ENCODE peak calls at places on chromosome 15, in eight cellular contexts. One of them, this sample, is unnamed.

GRCh38 chr15:60722328-60723112 is 243.6 kb upstream of the ICE2 start:
- DNase-seq in lower lobe of right lung: no peak
- DNase-seq in amniotic epithelial cell: no peak
- DNase-seq in germinal center: peak
- DNase-seq in ovary: no peak
- DNase-seq in hippocampal formation: no peak
- DNase-seq in central memory CD4-positive, alpha-beta T cell: no peak
- DNase-seq in D341Med: no peak
- DNase-seq in this sample: no peak

GRCh38 chr15:99732711-99733267 is 448 bp downstream of the LYSMD4 start:
- DNase-seq in germinal center: no peak
- DNase-seq in D341Med: peak
- DNase-seq in ovary: no peak
- DNase-seq in hippocampal formation: no peak
- DNase-seq in central memory CD4-positive, alpha-beta T cell: no peak
- DNase-seq in amniotic epithelial cell: no peak
- DNase-seq in lower lobe of right lung: no peak
- DNase-seq in this sample: no peak

GRCh38 chr15:94131875-94132274 is 99.5 kb upstream of the MCTP2 start:
- DNase-seq in ovary: no peak
- DNase-seq in central memory CD4-positive, alpha-beta T cell: no peak
- DNase-seq in lower lobe of right lung: no peak
- DNase-seq in hippocampal formation: no peak
- DNase-seq in D341Med: no peak
- DNase-seq in germinal center: no peak
- DNase-seq in amniotic epithelial cell: peak
- DNase-seq in this sample: peak

GRCh38 chr15:22839046-22839705 is 710 bp downstream of the NIPA2 start:
- DNase-seq in amniotic epithelial cell: no peak
- DNase-seq in central memory CD4-positive, alpha-beta T cell: no peak
- DNase-seq in ovary: no peak
- DNase-seq in hippocampal formation: peak
- DNase-seq in germinal center: peak
- DNase-seq in lower lobe of right lung: no peak
- DNase-seq in D341Med: no peak
- DNase-seq in this sample: peak

GRCh38 chr15:60523056-60523455 is 44.1 kb upstream of the ICE2 start:
- DNase-seq in amniotic epithelial cell: peak
- DNase-seq in hippocampal formation: no peak
- DNase-seq in central memory CD4-positive, alpha-beta T cell: no peak
- DNase-seq in ovary: no peak
- DNase-seq in lower lobe of right lung: no peak
- DNase-seq in germinal center: no peak
- DNase-seq in D341Med: no peak
- DNase-seq in this sample: peak

GRCh38 chr15:69253156-69253555 is 45.6 kb upstream of the PAQR5 start:
- DNase-seq in hippocampal formation: no peak
- DNase-seq in D341Med: no peak
- DNase-seq in amniotic epithelial cell: peak
- DNase-seq in central memory CD4-positive, alpha-beta T cell: no peak
- DNase-seq in lower lobe of right lung: no peak
- DNase-seq in ovary: no peak
- DNase-seq in germinal center: no peak
- DNase-seq in this sample: peak

GRCh38 chr15:80289558-80290277 is 37.7 kb upstream of the CTXND1 start:
- DNase-seq in amniotic epithelial cell: no peak
- DNase-seq in germinal center: no peak
- DNase-seq in central memory CD4-positive, alpha-beta T cell: no peak
- DNase-seq in ovary: no peak
- DNase-seq in lower lobe of right lung: no peak
- DNase-seq in hippocampal formation: no peak
- DNase-seq in D341Med: no peak
- DNase-seq in this sample: no peak

GRCh38 chr15:31280037-31280830 is 46.4 kb upstream of the KLF13 start:
- DNase-seq in hippocampal formation: peak
- DNase-seq in germinal center: no peak
- DNase-seq in lower lobe of right lung: no peak
- DNase-seq in D341Med: peak
- DNase-seq in ovary: peak
- DNase-seq in central memory CD4-positive, alpha-beta T cell: no peak
- DNase-seq in amniotic epithelial cell: no peak
- DNase-seq in this sample: no peak

GRCh38 chr15:64092864-64093626 is 593 bp downstream of the CIAO2A start:
- DNase-seq in germinal center: peak
- DNase-seq in ovary: peak
- DNase-seq in central memory CD4-positive, alpha-beta T cell: peak
- DNase-seq in D341Med: peak
- DNase-seq in amniotic epithelial cell: peak
- DNase-seq in lower lobe of right lung: no peak
- DNase-seq in hippocampal formation: peak
- DNase-seq in this sample: peak

GRCh38 chr15:26866298-26867198 is at the start of gene GABRA5:
- DNase-seq in D341Med: peak
- DNase-seq in amniotic epithelial cell: no peak
- DNase-seq in germinal center: no peak
- DNase-seq in hippocampal formation: no peak
- DNase-seq in lower lobe of right lung: no peak
- DNase-seq in ovary: no peak
- DNase-seq in central memory CD4-positive, alpha-beta T cell: no peak
- DNase-seq in this sample: peak